ENCODE peak calls at places on chromosomes 12 and 14, in six cellular contexts. S, G, T, C, B and D are unnamed samples. For H3K27me3, the result is how much of the 10 kb centered on the place peaks cover.

GRCh38 chr14:48690349-48690748 is 895.8 kb downstream of the RPS29 start:
- DNase-seq in S (no peak), G (no peak), T (no peak), C (no peak), B (no peak), D (no peak)

GRCh38 chr12:8956772-8957171 is 7.3 kb upstream of the M6PR start:
- DNase-seq in S (no peak), G (no peak), T (no peak), C (no peak), B (no peak), D (no peak)

GRCh38 chr14:103110681-103111296 is 12.5 kb upstream of the TNFAIP2 start:
- DNase-seq in S (no peak), G (peak), T (no peak), C (no peak), B (no peak), D (no peak)

GRCh38 chr12:39103552-39104165 is 198.3 kb upstream of the CPNE8 start:
- DNase-seq in S (no peak), G (no peak), T (no peak), C (peak), B (peak), D (no peak)

GRCh38 chr14:72907327-72907826 is 13.5 kb upstream of the DPF3 start:
- DNase-seq in S (no peak), G (peak), T (no peak), C (no peak), B (no peak), D (no peak)

GRCh38 chr12:62537544-62537943 is 70.9 kb downstream of the MON2 start:
- DNase-seq in S (no peak), G (peak), T (no peak), C (no peak), B (no peak), D (peak)

GRCh38 chr12:31231611-31232360 is 94.2 kb downstream of the SINHCAF start:
- DNase-seq in S (no peak), G (no peak), T (no peak), C (no peak), B (no peak), D (no peak)

GRCh38 chr12:57226588-57227314 is 2.8 kb upstream of the SHMT2 start:
- DNase-seq in S (peak), G (no peak), T (no peak), C (no peak), B (no peak), D (no peak)

GRCh38 chr14:103742499-103743255 is 27.1 kb downstream of the ZFYVE21 start:
- DNase-seq in S (no peak), G (no peak), T (peak), C (no peak), B (no peak), D (no peak)

GRCh38 chr14:72444701-72445100 is 449.2 kb downstream of the DPF3 start:
- DNase-seq in S (no peak), G (no peak), T (no peak), C (no peak), B (no peak), D (no peak)

GRCh38 chr12:50619610-50619958 is 114.8 kb downstream of the DIP2B start:
- DNase-seq in S (no peak), G (no peak), T (no peak), C (no peak), B (no peak), D (no peak)

GRCh38 chr12:19299765-19300164 is 139.5 kb upstream of the AEBP2 start:
- DNase-seq in S (no peak), G (no peak), T (no peak), C (no peak), B (no peak), D (no peak)

GRCh38 chr12:22321620-22322019 is 12.9 kb downstream of the ST8SIA1 start:
- DNase-seq in S (no peak), G (no peak), T (no peak), C (no peak), B (no peak), D (no peak)

GRCh38 chr12:102406033-102406584 is 74.3 kb downstream of the IGF1 start:
- DNase-seq in S (no peak), G (peak), T (peak), C (no peak), B (peak), D (no peak)

GRCh38 chr12:5796171-5797091 is 148.6 kb downstream of the ANO2 start:
- DNase-seq in S (peak), G (peak), T (no peak), C (peak), B (peak), D (peak)

GRCh38 chr14:33254342-33254741 is 315.7 kb downstream of the NPAS3 start:
- DNase-seq in S (no peak), G (no peak), T (no peak), C (no peak), B (no peak), D (no peak)
- H3K27ac ChIP-seq in S (no peak), G (no peak), T (no peak), C (no peak), B (no peak), D (no peak)

DNA sequence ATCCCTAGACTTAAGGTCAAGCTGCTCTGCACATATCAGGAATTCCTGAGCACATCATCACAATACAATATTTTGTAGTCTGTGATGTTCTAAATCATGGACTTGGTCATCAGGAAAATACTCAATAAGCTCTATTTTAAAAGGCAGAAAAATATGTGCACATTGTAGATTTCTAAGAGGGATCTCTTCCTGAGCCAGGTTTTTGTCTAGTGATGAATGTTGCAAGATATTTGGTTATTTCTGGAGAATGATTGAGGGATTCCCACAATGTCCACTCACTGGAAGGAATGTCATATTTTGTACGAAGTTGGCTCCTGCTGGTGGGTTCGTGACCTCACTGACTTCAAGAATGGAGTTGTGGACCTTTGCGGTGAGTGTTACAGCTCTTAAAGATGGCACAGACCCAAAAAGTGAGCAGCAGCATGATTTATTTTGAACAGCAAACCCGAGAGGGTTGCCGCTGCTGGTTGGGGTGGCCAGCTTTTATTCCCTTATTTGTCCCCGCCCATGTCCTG is 300.9 kb upstream of the DCN start:
- DNase-seq in S (no peak), G (no peak), T (no peak), C (no peak), B (no peak), D (no peak)
- TF ChIP-seq EP300 in S (no peak), G (no peak), T (no peak), C (no peak), B (no peak), D (no peak)

GRCh38 chr14:68786491-68787234 is 6.2 kb downstream of the ZFP36L1 start:
- DNase-seq in S (peak), G (peak), T (peak), C (no peak), B (no peak), D (peak)
- H3K27me3 ChIP-seq in S (under half), G (under half), T (under half), C (under half), B (under half), D (under half)

GRCh38 chr12:68180792-68181744 is 21.5 kb upstream of the IFNG start:
- DNase-seq in S (no peak), G (no peak), T (no peak), C (no peak), B (no peak), D (no peak)
- H3K27ac ChIP-seq in S (no peak), G (no peak), T (no peak), C (no peak), B (no peak), D (no peak)

GRCh38 chr12:116628450-116628793 is 69.2 kb downstream of the MAP1LC3B2 start:
- DNase-seq in S (no peak), G (no peak), T (no peak), C (no peak), B (no peak), D (no peak)
- TF ChIP-seq EP300 in S (no peak), G (no peak), T (no peak), C (no peak), B (no peak), D (no peak)

GRCh38 chr12:105742567-105742874 is 396.2 kb downstream of the NUAK1 start:
- DNase-seq in S (no peak), G (no peak), T (no peak), C (no peak), B (no peak), D (no peak)
- H3K27me3 ChIP-seq in S (under half), G (under half), T (under half), C (under half), B (under half), D (under half)

GRCh38 chr14:68979722-68980552 is 835 bp upstream of the ACTN1 start:
- DNase-seq in S (peak), G (peak), T (peak), C (no peak), B (no peak), D (peak)
- H3K27ac ChIP-seq in S (no peak), G (peak), T (peak), C (peak), B (peak), D (peak)